ENCODE peak calls at places on chromosomes 11 and 22, in seven cellular contexts. F, Y, Q, J, B, R and C are unnamed samples.

GRCh38 chr22:35911877-35912276 is 116.7 kb downstream of the RBFOX2 start:
- DNase-seq in F (no peak), Y (no peak), Q (no peak), J (no peak), B (no peak), R (no peak), C (no peak)

GRCh38 chr22:32649515-32650200 is 151.8 kb upstream of the TIMP3 start:
- DNase-seq in F (no peak), Y (peak; percentile 88), Q (peak; percentile 81), J (no peak), B (no peak), R (no peak), C (no peak)

GRCh38 chr22:24416095-24416494 is 11.3 kb upstream of the ADORA2A start:
- DNase-seq in F (no peak), Y (no peak), Q (no peak), J (no peak), B (no peak), R (peak; percentile 39), C (no peak)

GRCh38 chr11:2990617-2991476 is 1.3 kb downstream of the NAP1L4 start:
- DNase-seq in F (no peak), Y (no peak), Q (no peak), J (peak; percentile 46), B (no peak), R (no peak), C (no peak)

GRCh38 chr11:74687237-74688005 is 43.8 kb downstream of the CHRDL2 start:
- DNase-seq in F (no peak), Y (no peak), Q (peak; percentile 53), J (no peak), B (no peak), R (peak; percentile 2), C (no peak)

GRCh38 chr11:29211205-29211604 is 805.6 kb downstream of the KCNA4 start:
- DNase-seq in F (no peak), Y (no peak), Q (no peak), J (no peak), B (no peak), R (no peak), C (no peak)

GRCh38 chr11:75246673-75247350 is 6.2 kb downstream of the TPBGL start:
- DNase-seq in F (no peak), Y (no peak), Q (no peak), J (no peak), B (no peak), R (peak; percentile 44), C (no peak)

GRCh38 chr22:48096846-48097665 is 1334.6 kb downstream of the TBC1D22A start:
- DNase-seq in F (no peak), Y (no peak), Q (no peak), J (no peak), B (no peak), R (no peak), C (no peak)

GRCh38 chr22:30637701-30638114 is 2.1 kb downstream of the SLC35E4 start:
- DNase-seq in F (no peak), Y (no peak), Q (no peak), J (no peak), B (no peak), R (no peak), C (no peak)

GRCh38 chr22:36148411-36148810 is 12.1 kb downstream of the APOL3 start:
- DNase-seq in F (no peak), Y (no peak), Q (no peak), J (no peak), B (no peak), R (no peak), C (no peak)

GRCh38 chr11:72239296-72239848 is 4.6 kb downstream of the PHOX2A start:
- DNase-seq in F (no peak), Y (no peak), Q (peak; percentile 38), J (no peak), B (no peak), R (peak; percentile 91), C (peak; percentile 17)